ENCODE peak calls at places on chromosomes 13 and 19, in five cellular contexts. Q is neural progenitor cell, V is hepatocyte, M is fibroblast of lung, U is PC-3. S is an unnamed sample. For H3K36me3, H3K9me3 and H4K20me1, the result is how much of the 10 kb centered on the place peaks cover.

GRCh38 chr13:99307648-99308339 is 595 bp upstream of the GPR183 start:
- DNase-seq in U (peak), Q (no peak), V (peak), M (peak), S (peak)

GRCh38 chr19:35224681-35225604 is 3.6 kb downstream of the FAM187B start:
- DNase-seq in M (no peak), Q (no peak), U (no peak), V (no peak), S (no peak)

GRCh38 chr19:7142771-7143170 is 73.3 kb downstream of the ZNF557 start:
- DNase-seq in M (no peak), U (no peak), Q (no peak), V (no peak), S (no peak)

GRCh38 chr13:106484084-106484754 is 51.2 kb downstream of the EFNB2 start:
- DNase-seq in V (no peak), M (no peak), U (no peak), Q (no peak), S (no peak)

GRCh38 chr13:22517544-22517943 is 663.2 kb upstream of the SGCG start:
- DNase-seq in V (peak), U (no peak), M (peak), Q (peak), S (no peak)

GRCh38 chr13:60258349-60258748 is 94.6 kb upstream of the DIAPH3 start:
- DNase-seq in Q (peak), V (no peak), U (no peak), M (no peak), S (no peak)

GRCh38 chr13:25352806-25353205 is 19.0 kb upstream of the ATP8A2 start:
- DNase-seq in M (no peak), V (no peak), Q (no peak), U (no peak), S (no peak)

GRCh38 chr19:18349524-18350128 is 9.2 kb downstream of the PGPEP1 start:
- DNase-seq in U (peak), Q (peak), V (peak), M (peak), S (no peak)

GRCh38 chr13:65417953-65418352 is 1812.2 kb downstream of the PCDH9 start:
- DNase-seq in V (no peak), Q (no peak), M (peak), U (peak), S (peak)

GRCh38 chr19:3146677-3147100 is 10.9 kb downstream of the GNA15 start:
- DNase-seq in M (no peak), U (peak), V (no peak), Q (peak), S (no peak)

GRCh38 chr13:113499936-113500335 is 9.4 kb upstream of the DCUN1D2 start:
- DNase-seq in M (peak), V (no peak), Q (no peak), U (peak), S (peak)

GRCh38 chr19:1355974-1356865 is 27.5 kb upstream of the NDUFS7 start:
- DNase-seq in M (peak), Q (peak), U (no peak), V (no peak), S (peak)

GRCh38 chr19:50380767-50381166 is 3.4 kb upstream of the POLD1 start:
- DNase-seq in M (no peak), U (no peak), Q (no peak), V (no peak), S (no peak)

GRCh38 chr13:48843630-48844380 is 131.9 kb upstream of the FNDC3A start:
- DNase-seq in Q (no peak), M (no peak), V (no peak), U (no peak), S (no peak)

GRCh38 chr13:38685974-38686571 is 804 bp upstream of the FREM2 start:
- DNase-seq in Q (peak), V (peak), M (peak), U (peak), S (peak)

DNA sequence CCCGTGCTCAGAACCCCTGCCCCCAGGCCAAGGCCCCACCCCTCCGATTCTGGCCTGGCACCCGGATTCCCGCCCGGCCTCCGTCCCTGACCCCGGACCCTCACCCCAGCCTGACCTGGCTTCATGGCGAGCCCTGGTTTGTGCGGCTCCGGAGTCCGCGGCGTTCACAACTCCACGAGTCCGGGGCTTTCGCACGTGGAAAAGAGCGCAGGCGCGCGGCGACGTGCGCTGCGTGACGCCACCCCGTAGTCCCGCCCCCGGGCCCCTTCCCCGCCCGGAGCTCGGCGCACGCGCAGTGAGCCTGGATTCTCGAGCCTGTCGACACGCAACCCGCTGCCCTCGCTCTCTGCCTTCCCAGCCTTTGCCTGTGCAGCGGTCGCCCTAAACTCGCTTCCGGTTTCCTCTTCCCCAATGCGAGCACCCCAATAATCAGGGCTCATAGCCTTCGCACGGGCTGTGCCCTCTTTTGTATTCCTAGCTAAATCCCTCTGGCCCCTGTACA is at the start of gene FBL:
- DNase-seq in V (peak), M (peak), U (peak), Q (peak), S (peak)
- H3K36me3 ChIP-seq in V (under half), M (under half), U (under half), Q (under half), S (under half)

GRCh38 chr13:84590663-84591062 is 708.4 kb upstream of the SLITRK1 start:
- DNase-seq in Q (no peak), U (no peak), V (no peak), M (no peak), S (no peak)
- H3K9me3 ChIP-seq in Q (under half), U (under half), V (under half), M (under half), S (under half)

GRCh38 chr19:23980805-23981204 is 66.1 kb downstream of the ZNF726 start:
- DNase-seq in M (no peak), V (no peak), Q (no peak), U (no peak), S (no peak)
- H4K20me1 ChIP-seq in M (under half), V (under half), Q (under half), U (under half), S (under half)

DNA sequence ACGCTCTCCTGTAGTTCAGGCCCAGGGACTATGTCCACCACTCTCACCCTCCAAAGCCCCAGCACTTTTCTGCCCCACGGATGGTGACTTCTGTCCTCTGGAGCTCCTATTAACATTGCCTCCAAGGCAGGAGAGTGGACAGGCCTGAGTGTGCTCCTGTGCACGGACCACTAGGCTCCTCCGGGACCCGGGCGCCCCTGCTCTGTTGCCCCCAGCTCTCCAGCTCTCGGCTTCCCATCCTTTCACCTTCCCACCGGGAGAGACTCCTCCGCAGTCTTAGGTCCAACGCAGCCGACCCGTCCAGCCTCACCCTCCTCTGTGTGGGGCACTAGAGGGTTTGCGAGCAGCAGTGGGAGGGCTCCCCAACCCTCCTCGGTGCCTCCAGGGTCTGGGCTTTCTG is 30.4 kb downstream of the CAPN12 start:
- DNase-seq in U (no peak), Q (no peak), V (no peak), M (no peak), S (no peak)
- H3K36me3 ChIP-seq in U (half or more), Q (under half), V (under half), M (half or more), S (half or more)

GRCh38 chr13:96090240-96091101 is 564 bp downstream of the HS6ST3 start:
- DNase-seq in Q (peak), V (peak), U (no peak), M (no peak), S (no peak)

GRCh38 chr13:96089749-96090239 is at the start of gene HS6ST3:
- DNase-seq in V (no peak), U (peak), M (no peak), Q (peak), S (no peak)

GRCh38 chr13:96089139-96089538 is 768 bp upstream of the HS6ST3 start:
- DNase-seq in U (no peak), Q (no peak), M (no peak), V (no peak), S (no peak)

GRCh38 chr13:96082640-96083039 is 7.3 kb upstream of the HS6ST3 start:
- DNase-seq in Q (no peak), M (no peak), V (no peak), U (peak), S (no peak)

GRCh38 chr13:96086736-96087135 is 3.2 kb upstream of the HS6ST3 start:
- DNase-seq in Q (no peak), U (no peak), M (no peak), V (no peak), S (no peak)
- H3K9me3 ChIP-seq in Q (under half), U (under half), M (under half), V (under half), S (under half)

GRCh38 chr19:39157275-39157996 is 31.9 kb downstream of the PAK4 start:
- DNase-seq in Q (no peak), U (no peak), V (no peak), M (peak), S (peak)
- H4K20me1 ChIP-seq in Q (half or more), U (under half), V (half or more), M (under half), S (half or more)

S was measured in astrocyte.